ENCODE peak calls at places on chromosome 10, in seven cellular contexts. One of them, this sample, is unnamed.

GRCh38 chr10:31004611-31005193 is 27.0 kb downstream of the ZNF438 start:
- DNase-seq in Peyer's patch: no peak
- DNase-seq in cardiac fibroblast: peak; percentile 93
- DNase-seq in astrocyte of the spinal cord: peak; percentile 93
- DNase-seq in cardiac muscle cell: no peak
- DNase-seq in A549: peak; percentile 22
- DNase-seq in endodermal cell: no peak
- DNase-seq in this sample: peak; percentile 74

GRCh38 chr10:8229153-8229552 is 174.7 kb downstream of the GATA3 start:
- DNase-seq in Peyer's patch: no peak
- DNase-seq in cardiac fibroblast: no peak
- DNase-seq in astrocyte of the spinal cord: no peak
- DNase-seq in cardiac muscle cell: no peak
- DNase-seq in A549: no peak
- DNase-seq in endodermal cell: no peak
- DNase-seq in this sample: no peak

GRCh38 chr10:29555746-29556481 is 78.9 kb downstream of the SVIL start:
- DNase-seq in Peyer's patch: no peak
- DNase-seq in cardiac fibroblast: peak; percentile 80
- DNase-seq in astrocyte of the spinal cord: peak; percentile 71
- DNase-seq in cardiac muscle cell: peak; percentile 31
- DNase-seq in A549: no peak
- DNase-seq in endodermal cell: no peak
- DNase-seq in this sample: peak; percentile 78

GRCh38 chr10:20624642-20625041 is 272.5 kb downstream of the NEBL start:
- DNase-seq in Peyer's patch: peak; percentile 48
- DNase-seq in cardiac fibroblast: peak; percentile 71
- DNase-seq in astrocyte of the spinal cord: no peak
- DNase-seq in cardiac muscle cell: no peak
- DNase-seq in A549: peak; percentile 5
- DNase-seq in endodermal cell: no peak
- DNase-seq in this sample: peak; percentile 4

GRCh38 chr10:102211615-102212299 is 14.3 kb upstream of the ELOVL3 start:
- DNase-seq in Peyer's patch: no peak
- DNase-seq in cardiac fibroblast: no peak
- DNase-seq in astrocyte of the spinal cord: no peak
- DNase-seq in cardiac muscle cell: no peak
- DNase-seq in A549: no peak
- DNase-seq in endodermal cell: no peak
- DNase-seq in this sample: no peak

GRCh38 chr10:101536800-101537199 is 51.3 kb downstream of the POLL start:
- DNase-seq in Peyer's patch: no peak
- DNase-seq in cardiac fibroblast: peak; percentile 53
- DNase-seq in astrocyte of the spinal cord: no peak
- DNase-seq in cardiac muscle cell: peak; percentile 47
- DNase-seq in A549: peak; percentile 58
- DNase-seq in endodermal cell: no peak
- DNase-seq in this sample: peak; percentile 57

GRCh38 chr10:101939718-101940117 is 96.1 kb upstream of the KCNIP2 start:
- DNase-seq in Peyer's patch: no peak
- DNase-seq in cardiac fibroblast: no peak
- DNase-seq in astrocyte of the spinal cord: no peak
- DNase-seq in cardiac muscle cell: no peak
- DNase-seq in A549: no peak
- DNase-seq in endodermal cell: no peak
- DNase-seq in this sample: no peak

GRCh38 chr10:78549536-78549935 is 515.9 kb downstream of the RPS24 start:
- DNase-seq in Peyer's patch: peak; percentile 21
- DNase-seq in cardiac fibroblast: no peak
- DNase-seq in astrocyte of the spinal cord: no peak
- DNase-seq in cardiac muscle cell: no peak
- DNase-seq in A549: no peak
- DNase-seq in endodermal cell: no peak
- DNase-seq in this sample: no peak

GRCh38 chr10:72079356-72079755 is 9.0 kb downstream of the SPOCK2 start:
- DNase-seq in Peyer's patch: peak; percentile 69
- DNase-seq in cardiac fibroblast: no peak
- DNase-seq in astrocyte of the spinal cord: no peak
- DNase-seq in cardiac muscle cell: no peak
- DNase-seq in A549: no peak
- DNase-seq in endodermal cell: no peak
- DNase-seq in this sample: no peak

GRCh38 chr10:114780610-114781184 is 40.9 kb upstream of the FHIP2A start:
- DNase-seq in Peyer's patch: no peak
- DNase-seq in cardiac fibroblast: no peak
- DNase-seq in astrocyte of the spinal cord: no peak
- DNase-seq in cardiac muscle cell: no peak
- DNase-seq in A549: no peak
- DNase-seq in endodermal cell: peak; percentile 50
- DNase-seq in this sample: no peak

GRCh38 chr10:122342293-122343134 is 32.0 kb upstream of the PLEKHA1 start:
- DNase-seq in Peyer's patch: peak; percentile 71
- DNase-seq in cardiac fibroblast: peak; percentile 70
- DNase-seq in astrocyte of the spinal cord: peak; percentile 65
- DNase-seq in cardiac muscle cell: peak; percentile 51
- DNase-seq in A549: peak; percentile 44
- DNase-seq in endodermal cell: peak; percentile 78
- DNase-seq in this sample: peak; percentile 54

GRCh38 chr10:104777086-104777799 is 136.2 kb downstream of the SORCS3 start:
- DNase-seq in Peyer's patch: no peak
- DNase-seq in cardiac fibroblast: no peak
- DNase-seq in astrocyte of the spinal cord: no peak
- DNase-seq in cardiac muscle cell: peak; percentile 55
- DNase-seq in A549: no peak
- DNase-seq in endodermal cell: peak; percentile 60
- DNase-seq in this sample: no peak
- TF ChIP-seq CTCF in Peyer's patch: no peak
- TF ChIP-seq CTCF in cardiac fibroblast: no peak
- TF ChIP-seq CTCF in astrocyte of the spinal cord: no peak
- TF ChIP-seq CTCF in cardiac muscle cell: no peak
- TF ChIP-seq CTCF in A549: no peak
- TF ChIP-seq CTCF in endodermal cell: peak; percentile 71
- TF ChIP-seq CTCF in this sample: no peak

GRCh38 chr10:1050555-1050954 is 1.6 kb upstream of the IDI1 start:
- DNase-seq in Peyer's patch: peak; percentile 78
- DNase-seq in cardiac fibroblast: no peak
- DNase-seq in astrocyte of the spinal cord: no peak
- DNase-seq in cardiac muscle cell: no peak
- DNase-seq in A549: peak; percentile 62
- DNase-seq in endodermal cell: peak; percentile 79
- DNase-seq in this sample: peak; percentile 82
- H3K4me3 ChIP-seq in Peyer's patch: peak overlapping the region; percentile 85
- H3K4me3 ChIP-seq in cardiac fibroblast: peak overlapping the region; percentile 76
- H3K4me3 ChIP-seq in astrocyte of the spinal cord: peak overlapping the region; percentile 80
- H3K4me3 ChIP-seq in cardiac muscle cell: peak overlapping the region; percentile 71
- H3K4me3 ChIP-seq in A549: peak overlapping the region; percentile 88
- H3K4me3 ChIP-seq in endodermal cell: peak overlapping the region; percentile 100
- H3K4me3 ChIP-seq in this sample: peak overlapping the region; percentile 95

GRCh38 chr10:103355906-103356599 is 5.1 kb upstream of the PCGF6 start:
- DNase-seq in Peyer's patch: no peak
- DNase-seq in cardiac fibroblast: no peak
- DNase-seq in astrocyte of the spinal cord: no peak
- DNase-seq in cardiac muscle cell: no peak
- DNase-seq in A549: no peak
- DNase-seq in endodermal cell: no peak
- DNase-seq in this sample: no peak

GRCh38 chr10:103353281-103353680 is 2.3 kb upstream of the PCGF6 start:
- DNase-seq in Peyer's patch: no peak
- DNase-seq in cardiac fibroblast: peak; percentile 22
- DNase-seq in astrocyte of the spinal cord: no peak
- DNase-seq in cardiac muscle cell: no peak
- DNase-seq in A549: peak; percentile 37
- DNase-seq in endodermal cell: no peak
- DNase-seq in this sample: peak; percentile 8

GRCh38 chr10:103350175-103350521 is 792 bp downstream of the PCGF6 start:
- DNase-seq in Peyer's patch: no peak
- DNase-seq in cardiac fibroblast: no peak
- DNase-seq in astrocyte of the spinal cord: no peak
- DNase-seq in cardiac muscle cell: no peak
- DNase-seq in A549: no peak
- DNase-seq in endodermal cell: no peak
- DNase-seq in this sample: no peak

GRCh38 chr10:103350522-103351260 is at the start of gene PCGF6:
- DNase-seq in Peyer's patch: peak; percentile 87
- DNase-seq in cardiac fibroblast: peak; percentile 77
- DNase-seq in astrocyte of the spinal cord: peak; percentile 81
- DNase-seq in cardiac muscle cell: peak; percentile 93
- DNase-seq in A549: peak; percentile 85
- DNase-seq in endodermal cell: peak; percentile 97
- DNase-seq in this sample: peak; percentile 64
- TF ChIP-seq CTCF in Peyer's patch: no peak
- TF ChIP-seq CTCF in cardiac fibroblast: no peak
- TF ChIP-seq CTCF in astrocyte of the spinal cord: no peak
- TF ChIP-seq CTCF in cardiac muscle cell: peak; percentile 14
- TF ChIP-seq CTCF in A549: no peak
- TF ChIP-seq CTCF in endodermal cell: peak; percentile 21
- TF ChIP-seq CTCF in this sample: no peak

GRCh38 chr10:131961777-131962450 is 19.8 kb downstream of the BNIP3 start:
- DNase-seq in Peyer's patch: peak; percentile 39
- DNase-seq in cardiac fibroblast: no peak
- DNase-seq in astrocyte of the spinal cord: no peak
- DNase-seq in cardiac muscle cell: no peak
- DNase-seq in A549: no peak
- DNase-seq in endodermal cell: no peak
- DNase-seq in this sample: no peak
- H3K4me3 ChIP-seq in Peyer's patch: no peak overlapping the region
- H3K4me3 ChIP-seq in cardiac fibroblast: no peak overlapping the region
- H3K4me3 ChIP-seq in astrocyte of the spinal cord: no peak overlapping the region
- H3K4me3 ChIP-seq in cardiac muscle cell: no peak overlapping the region
- H3K4me3 ChIP-seq in A549: no peak overlapping the region
- H3K4me3 ChIP-seq in endodermal cell: no peak overlapping the region
- H3K4me3 ChIP-seq in this sample: no peak overlapping the region

GRCh38 chr10:22544325-22545068 is 169.9 kb downstream of the PIP4K2A start:
- DNase-seq in Peyer's patch: no peak
- DNase-seq in cardiac fibroblast: no peak
- DNase-seq in astrocyte of the spinal cord: no peak
- DNase-seq in cardiac muscle cell: no peak
- DNase-seq in A549: no peak
- DNase-seq in endodermal cell: no peak
- DNase-seq in this sample: no peak
- TF ChIP-seq CTCF in Peyer's patch: no peak
- TF ChIP-seq CTCF in cardiac fibroblast: no peak
- TF ChIP-seq CTCF in astrocyte of the spinal cord: no peak
- TF ChIP-seq CTCF in cardiac muscle cell: no peak
- TF ChIP-seq CTCF in A549: no peak
- TF ChIP-seq CTCF in endodermal cell: no peak
- TF ChIP-seq CTCF in this sample: no peak